ENCODE peak calls at places on chromosome 21, in eight cellular contexts. U is cardiac muscle cell; G is CD8-positive, alpha-beta T cell; C is left ventricle myocardium inferior; D is CD8-positive, alpha-beta memory T cell; S is GM23248; H is right cardiac atrium; T is lung. P is an unnamed sample. For H3K4me1 and H3K27me3, the result is how much of the 10 kb centered on the place peaks cover.

GRCh38 chr21:26709090-26709489 is 136.0 kb upstream of the CYYR1 start:
- DNase-seq in U (no peak), G (no peak), C (no peak), D (no peak), S (peak), H (no peak), T (no peak), P (no peak)

GRCh38 chr21:29196021-29196663 is 65.7 kb downstream of the MAP3K7CL start:
- DNase-seq in U (peak), G (peak), C (no peak), D (peak), S (peak), H (no peak), T (peak), P (peak)

GRCh38 chr21:17427831-17428483 is 84.9 kb upstream of the CXADR start:
- DNase-seq in U (no peak), G (no peak), C (no peak), D (no peak), S (no peak), H (no peak), T (no peak), P (no peak)

GRCh38 chr21:26739189-26739588 is 106.0 kb downstream of the ADAMTS1 start:
- DNase-seq in U (peak), G (no peak), C (no peak), D (no peak), S (peak), H (no peak), T (no peak), P (no peak)

GRCh38 chr21:20882462-20883415 is 115.5 kb upstream of the NCAM2 start:
- DNase-seq in U (peak), G (no peak), C (no peak), D (no peak), S (peak), H (peak), T (no peak), P (no peak)

GRCh38 chr21:15820857-15821256 is 91.1 kb downstream of the USP25 start:
- DNase-seq in U (no peak), G (no peak), C (no peak), D (no peak), S (peak), H (no peak), T (no peak), P (no peak)

GRCh38 chr21:43292041-43292865 is 123.4 kb downstream of the CRYAA start:
- DNase-seq in U (no peak), G (no peak), C (peak), D (no peak), S (no peak), H (no peak), T (no peak), P (no peak)

GRCh38 chr21:29613021-29613420 is 314.3 kb downstream of the BACH1 start:
- DNase-seq in U (peak), G (no peak), C (no peak), D (no peak), S (peak), H (no peak), T (no peak), P (no peak)

GRCh38 chr21:33063907-33064622 is 5.9 kb upstream of the OLIG1 start:
- DNase-seq in U (no peak), G (no peak), C (no peak), D (no peak), S (no peak), H (no peak), T (no peak), P (no peak)

GRCh38 chr21:32727728-32728454 is at the start of gene SYNJ1:
- DNase-seq in U (peak), G (peak), C (peak), D (peak), S (peak), H (peak), T (peak), P (peak)

GRCh38 chr21:42862774-42863503 is 16.4 kb downstream of the WDR4 start:
- DNase-seq in U (no peak), G (no peak), C (no peak), D (no peak), S (no peak), H (peak), T (no peak), P (no peak)

GRCh38 chr21:45972353-45972715 is 9.2 kb upstream of the COL6A1 start:
- DNase-seq in U (peak), G (no peak), C (peak), D (no peak), S (peak), H (peak), T (no peak), P (peak)

GRCh38 chr21:28089599-28090421 is 902.9 kb downstream of the LTN1 start:
- DNase-seq in U (no peak), G (no peak), C (peak), D (no peak), S (no peak), H (peak), T (no peak), P (no peak)

GRCh38 chr21:14273736-14274538 is 58.0 kb downstream of the RBM11 start:
- DNase-seq in U (peak), G (no peak), C (peak), D (no peak), S (no peak), H (peak), T (peak), P (peak)

GRCh38 chr21:31255846-31256395 is 88.1 kb downstream of the TIAM1 start:
- DNase-seq in U (no peak), G (no peak), C (no peak), D (no peak), S (no peak), H (no peak), T (no peak), P (no peak)

GRCh38 chr21:18970416-18970815 is 566.8 kb upstream of the TMPRSS15 start:
- DNase-seq in U (no peak), G (no peak), C (no peak), D (no peak), S (no peak), H (no peak), T (no peak), P (no peak)

GRCh38 chr21:45525153-45525909 is 16.9 kb downstream of the SLC19A1 start:
- DNase-seq in U (no peak), G (no peak), C (peak), D (no peak), S (no peak), H (peak), T (no peak), P (peak)

GRCh38 chr21:32861871-32862270 is 90.3 kb upstream of the PAXBP1 start:
- DNase-seq in U (peak), G (no peak), C (no peak), D (no peak), S (peak), H (no peak), T (no peak), P (no peak)

GRCh38 chr21:27564684-27565280 is 597.9 kb upstream of the ADAMTS5 start:
- DNase-seq in U (peak), G (no peak), C (peak), D (no peak), S (peak), H (peak), T (no peak), P (peak)

GRCh38 chr21:25457411-25457810 is 149.9 kb downstream of the MRPL39 start:
- DNase-seq in U (peak), G (no peak), C (no peak), D (peak), S (peak), H (no peak), T (no peak), P (no peak)

GRCh38 chr21:32772281-32773047 is 909 bp upstream of the PAXBP1 start:
- DNase-seq in U (peak), G (peak), C (no peak), D (peak), S (peak), H (peak), T (no peak), P (no peak)

GRCh38 chr21:46425566-46425965 is 33.1 kb upstream of the DIP2A start:
- DNase-seq in U (no peak), G (peak), C (no peak), D (peak), S (no peak), H (no peak), T (no peak), P (no peak)

GRCh38 chr21:43188181-43188580 is 19.4 kb downstream of the CRYAA start:
- DNase-seq in U (no peak), G (no peak), C (no peak), D (no peak), S (no peak), H (peak), T (no peak), P (no peak)

GRCh38 chr21:45634511-45635183 is 8.9 kb upstream of the PCBP3 start:
- DNase-seq in U (peak), G (no peak), C (no peak), D (no peak), S (peak), H (no peak), T (no peak), P (no peak)

GRCh38 chr21:15768045-15768601 is 38.3 kb downstream of the USP25 start:
- DNase-seq in U (no peak), G (no peak), C (no peak), D (no peak), S (peak), H (no peak), T (no peak), P (no peak)

GRCh38 chr21:16541366-16541765 is 811.6 kb downstream of the USP25 start:
- DNase-seq in U (no peak), G (no peak), C (no peak), D (no peak), S (no peak), H (no peak), T (no peak), P (no peak)

GRCh38 chr21:33478858-33479678 is 706 bp downstream of the TMEM50B start:
- DNase-seq in U (peak), G (peak), C (no peak), D (peak), S (peak), H (peak), T (peak), P (peak)

GRCh38 chr21:30268608-30269197 is 14.0 kb downstream of the KRTAP24-1 start:
- DNase-seq in U (peak), G (no peak), C (no peak), D (no peak), S (peak), H (no peak), T (no peak), P (no peak)

GRCh38 chr21:30102881-30103280 is 63.7 kb downstream of the CLDN17 start:
- DNase-seq in U (no peak), G (no peak), C (no peak), D (no peak), S (no peak), H (no peak), T (no peak), P (no peak)

GRCh38 chr21:29148535-29148934 is 18.1 kb downstream of the MAP3K7CL start:
- DNase-seq in U (peak), G (no peak), C (no peak), D (no peak), S (peak), H (peak), T (no peak), P (peak)

GRCh38 chr21:29940993-29941392 is 1.2 kb upstream of the GRIK1 start:
- DNase-seq in U (no peak), G (no peak), C (no peak), D (no peak), S (no peak), H (no peak), T (no peak), P (no peak)

GRCh38 chr21:16388911-16389515 is 659.2 kb downstream of the USP25 start:
- DNase-seq in U (no peak), G (no peak), C (no peak), D (no peak), S (no peak), H (no peak), T (no peak), P (no peak)

DNA sequence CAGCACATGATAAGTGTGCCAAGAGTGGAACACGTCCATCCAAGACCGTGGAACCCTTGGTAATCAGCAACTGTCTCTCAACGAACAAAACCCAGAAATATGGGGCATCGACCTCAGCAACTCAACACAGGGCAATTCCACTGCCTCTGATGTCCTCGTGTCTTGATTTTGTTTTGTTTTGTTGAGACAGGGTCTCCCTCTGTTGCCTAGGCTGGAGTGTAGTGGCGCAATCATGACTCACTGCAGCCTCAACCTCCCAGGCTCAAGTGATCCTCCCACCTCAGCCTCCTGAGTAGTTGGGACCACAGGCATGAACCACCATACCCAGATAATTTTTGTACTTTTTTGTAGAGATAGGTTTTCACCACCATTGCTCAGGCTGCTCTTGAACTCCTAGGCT is 26.6 kb upstream of the MX1 start:
- DNase-seq in U (no peak), G (no peak), C (no peak), D (no peak), S (no peak), H (no peak), T (no peak), P (no peak)
- H3K4me3 ChIP-seq in U (no peak), G (no peak), C (no peak), D (no peak), S (no peak), H (no peak), T (no peak), P (no peak)

DNA sequence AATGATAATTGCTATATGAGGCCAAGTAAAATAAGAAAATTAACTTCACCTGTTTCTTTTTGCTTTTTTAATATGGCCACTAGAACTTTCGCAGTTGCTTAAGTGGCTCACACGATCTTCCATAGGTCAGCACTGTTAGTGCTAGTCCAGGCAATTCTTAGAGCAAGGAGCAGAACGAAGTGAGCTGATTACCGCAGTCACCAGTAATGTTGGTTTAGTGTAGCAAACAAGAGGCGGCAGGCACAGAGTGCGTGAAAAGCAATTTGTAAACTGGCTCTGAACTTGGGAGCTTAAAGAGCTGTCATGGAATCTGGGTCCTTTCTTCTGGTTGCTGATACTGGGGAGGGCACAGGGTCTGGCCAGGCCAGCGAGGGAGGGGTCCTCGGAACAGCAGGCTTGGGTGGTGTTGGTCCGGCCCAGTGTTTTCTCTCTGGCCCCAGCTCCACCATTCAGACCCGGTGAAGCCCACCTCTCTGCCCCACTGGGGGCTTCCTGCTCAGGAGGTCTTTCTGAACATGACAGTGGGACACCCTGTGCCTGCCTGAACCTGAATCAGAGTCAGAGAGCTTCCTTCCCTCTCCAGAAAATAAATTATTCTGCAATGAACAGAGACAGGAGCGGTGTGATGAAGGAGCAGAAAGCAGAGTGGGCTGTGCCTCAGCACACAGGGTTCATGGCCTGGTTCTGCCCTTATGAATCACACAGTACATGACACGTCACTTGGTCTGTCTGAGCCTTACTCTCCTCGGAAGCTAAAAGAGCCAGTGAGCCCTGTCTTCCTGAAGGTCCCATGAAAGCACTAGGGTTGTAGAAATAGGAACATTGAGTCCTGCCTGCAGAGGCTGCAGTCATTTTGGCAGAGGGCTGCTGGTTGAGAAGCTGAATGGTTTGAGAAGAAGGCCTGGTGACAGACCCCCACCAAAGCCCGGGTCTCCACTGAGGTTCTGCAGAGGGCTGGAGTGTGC is 11.9 kb downstream of the ETS2 start:
- DNase-seq in U (peak), G (no peak), C (no peak), D (no peak), S (peak), H (no peak), T (no peak), P (no peak)
- H3K4me1 ChIP-seq in U (under half), G (under half), C (half or more), D (under half), S (under half), H (under half), T (under half), P (half or more)

GRCh38 chr21:36686955-36687354 is 12.0 kb upstream of the SIM2 start:
- DNase-seq in U (no peak), G (no peak), C (no peak), D (no peak), S (no peak), H (no peak), T (no peak), P (no peak)
- H3K27me3 ChIP-seq in U (half or more), G (under half), C (half or more), D (under half), S (half or more), H (under half), T (under half), P (under half)

GRCh38 chr21:44517175-44517899 is 22.7 kb downstream of the KRTAP10-1 start:
- DNase-seq in U (no peak), G (no peak), C (no peak), D (no peak), S (peak), H (no peak), T (no peak), P (no peak)
- H3K4me3 ChIP-seq in U (peak), G (no peak), C (no peak), D (no peak), S (no peak), H (no peak), T (no peak), P (no peak)

GRCh38 chr21:35051287-35051818 is 2.3 kb upstream of the RUNX1 start:
- DNase-seq in U (peak), G (peak), C (peak), D (peak), S (peak), H (peak), T (peak), P (peak)

GRCh38 chr21:35052786-35053185 is 3.7 kb upstream of the RUNX1 start:
- DNase-seq in U (no peak), G (no peak), C (no peak), D (no peak), S (no peak), H (no peak), T (no peak), P (no peak)

GRCh38 chr21:35048706-35049617 is at the start of gene RUNX1:
- DNase-seq in U (peak), G (peak), C (no peak), D (peak), S (peak), H (no peak), T (peak), P (peak)

GRCh38 chr21:35048183-35048601 is 910 bp downstream of the RUNX1 start:
- DNase-seq in U (no peak), G (no peak), C (no peak), D (no peak), S (peak), H (peak), T (peak), P (no peak)

GRCh38 chr21:35050348-35051286 is 1.5 kb upstream of the RUNX1 start:
- DNase-seq in U (no peak), G (no peak), C (no peak), D (no peak), S (peak), H (no peak), T (no peak), P (no peak)
- H3K4me1 ChIP-seq in U (under half), G (under half), C (under half), D (under half), S (half or more), H (under half), T (under half), P (half or more)

P was measured in heart right ventricle.